ENCODE peak calls at places on chromosomes 4 and X, in six cellular contexts. One of them, this sample, is unnamed.

GRCh38 chr4:150007512-150007911 is 70.7 kb upstream of the DCLK2 start:
- DNase-seq in HL-60: no peak
- DNase-seq in tibial artery: no peak
- DNase-seq in sigmoid colon: no peak
- DNase-seq in fibroblast of the aortic adventitia: no peak
- DNase-seq in hepatocyte: no peak
- DNase-seq in this sample: no peak

GRCh38 chr4:105963461-105964400 is 68.5 kb downstream of the NPNT start:
- DNase-seq in HL-60: no peak
- DNase-seq in tibial artery: no peak
- DNase-seq in sigmoid colon: no peak
- DNase-seq in fibroblast of the aortic adventitia: no peak
- DNase-seq in hepatocyte: peak
- DNase-seq in this sample: no peak

GRCh38 chr4:80138556-80139538 is 58.5 kb upstream of the PRDM8 start:
- DNase-seq in HL-60: peak
- DNase-seq in tibial artery: no peak
- DNase-seq in sigmoid colon: no peak
- DNase-seq in fibroblast of the aortic adventitia: peak
- DNase-seq in hepatocyte: no peak
- DNase-seq in this sample: no peak

GRCh38 chr4:139913995-139914394 is 240.0 kb downstream of the MAML3 start:
- DNase-seq in HL-60: no peak
- DNase-seq in tibial artery: no peak
- DNase-seq in sigmoid colon: no peak
- DNase-seq in fibroblast of the aortic adventitia: peak
- DNase-seq in hepatocyte: no peak
- DNase-seq in this sample: no peak

GRCh38 chrX:46647251-46647650 is 73.7 kb downstream of the CHST7 start:
- DNase-seq in HL-60: no peak
- DNase-seq in tibial artery: no peak
- DNase-seq in sigmoid colon: no peak
- DNase-seq in fibroblast of the aortic adventitia: peak
- DNase-seq in hepatocyte: no peak
- DNase-seq in this sample: no peak

GRCh38 chrX:153517421-153517820 is at the start of gene ATP2B3:
- DNase-seq in HL-60: no peak
- DNase-seq in tibial artery: no peak
- DNase-seq in sigmoid colon: no peak
- DNase-seq in fibroblast of the aortic adventitia: no peak
- DNase-seq in hepatocyte: no peak
- DNase-seq in this sample: no peak

GRCh38 chr4:53618321-53618720 is 27.0 kb upstream of the LNX1 start:
- DNase-seq in HL-60: no peak
- DNase-seq in tibial artery: no peak
- DNase-seq in sigmoid colon: no peak
- DNase-seq in fibroblast of the aortic adventitia: no peak
- DNase-seq in hepatocyte: no peak
- DNase-seq in this sample: no peak

GRCh38 chrX:115525486-115525885 is 35.5 kb upstream of the PLS3 start:
- DNase-seq in HL-60: no peak
- DNase-seq in tibial artery: no peak
- DNase-seq in sigmoid colon: no peak
- DNase-seq in fibroblast of the aortic adventitia: no peak
- DNase-seq in hepatocyte: no peak
- DNase-seq in this sample: no peak

GRCh38 chrX:25020391-25021131 is 4.8 kb upstream of the ARX start:
- DNase-seq in HL-60: no peak
- DNase-seq in tibial artery: no peak
- DNase-seq in sigmoid colon: no peak
- DNase-seq in fibroblast of the aortic adventitia: no peak
- DNase-seq in hepatocyte: peak
- DNase-seq in this sample: peak

GRCh38 chr4:126687655-126688358 is 945.0 kb upstream of the INTU start:
- DNase-seq in HL-60: no peak
- DNase-seq in tibial artery: no peak
- DNase-seq in sigmoid colon: no peak
- DNase-seq in fibroblast of the aortic adventitia: no peak
- DNase-seq in hepatocyte: no peak
- DNase-seq in this sample: no peak

GRCh38 chr4:83216856-83217683 is 67.5 kb downstream of the COQ2 start:
- DNase-seq in HL-60: no peak
- DNase-seq in tibial artery: no peak
- DNase-seq in sigmoid colon: no peak
- DNase-seq in fibroblast of the aortic adventitia: no peak
- DNase-seq in hepatocyte: no peak
- DNase-seq in this sample: peak

GRCh38 chr4:2856266-2856665 is 12.6 kb downstream of the ADD1 start:
- DNase-seq in HL-60: no peak
- DNase-seq in tibial artery: no peak
- DNase-seq in sigmoid colon: no peak
- DNase-seq in fibroblast of the aortic adventitia: no peak
- DNase-seq in hepatocyte: no peak
- DNase-seq in this sample: no peak

GRCh38 chr4:177667687-177668086 is 225.4 kb upstream of the AGA start:
- DNase-seq in HL-60: no peak
- DNase-seq in tibial artery: no peak
- DNase-seq in sigmoid colon: no peak
- DNase-seq in fibroblast of the aortic adventitia: no peak
- DNase-seq in hepatocyte: no peak
- DNase-seq in this sample: no peak
- TF ChIP-seq CTCF in HL-60: no peak
- TF ChIP-seq CTCF in tibial artery: no peak
- TF ChIP-seq CTCF in sigmoid colon: no peak
- TF ChIP-seq CTCF in fibroblast of the aortic adventitia: no peak
- TF ChIP-seq CTCF in hepatocyte: peak
- TF ChIP-seq CTCF in this sample: no peak

DNA sequence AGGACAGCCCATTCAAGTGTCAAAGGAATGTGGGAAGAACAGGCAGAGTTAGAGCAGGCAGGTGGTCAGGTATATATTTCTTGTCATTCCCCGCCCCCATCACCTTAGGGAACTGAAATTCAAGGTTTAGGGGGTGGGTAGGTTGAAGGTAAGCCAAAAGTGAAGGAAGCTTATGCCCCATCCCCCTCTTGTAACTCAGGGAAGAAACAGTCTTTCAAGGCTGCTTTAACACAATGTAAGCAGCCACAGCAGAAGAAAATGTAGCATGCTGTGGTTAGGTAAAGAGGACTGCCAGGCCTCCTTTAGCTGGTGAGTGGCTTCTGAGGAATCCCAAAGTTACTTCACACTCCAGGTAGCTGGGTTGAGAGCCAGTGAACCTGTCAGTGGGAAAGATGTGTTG is 122.3 kb downstream of the RS1 start:
- DNase-seq in HL-60: no peak
- DNase-seq in tibial artery: no peak
- DNase-seq in sigmoid colon: no peak
- DNase-seq in fibroblast of the aortic adventitia: no peak
- DNase-seq in hepatocyte: no peak
- DNase-seq in this sample: no peak
- TF ChIP-seq CTCF in HL-60: no peak
- TF ChIP-seq CTCF in tibial artery: no peak
- TF ChIP-seq CTCF in sigmoid colon: no peak
- TF ChIP-seq CTCF in fibroblast of the aortic adventitia: no peak
- TF ChIP-seq CTCF in hepatocyte: no peak
- TF ChIP-seq CTCF in this sample: no peak

GRCh38 chr4:89755210-89755609 is 81.8 kb downstream of the SNCA start:
- DNase-seq in HL-60: no peak
- DNase-seq in tibial artery: no peak
- DNase-seq in sigmoid colon: no peak
- DNase-seq in fibroblast of the aortic adventitia: peak
- DNase-seq in hepatocyte: no peak
- DNase-seq in this sample: no peak
- TF ChIP-seq CTCF in HL-60: no peak
- TF ChIP-seq CTCF in tibial artery: no peak
- TF ChIP-seq CTCF in sigmoid colon: no peak
- TF ChIP-seq CTCF in fibroblast of the aortic adventitia: peak
- TF ChIP-seq CTCF in hepatocyte: no peak
- TF ChIP-seq CTCF in this sample: no peak

GRCh38 chr4:146550161-146550560 is 28.4 kb upstream of the SLC10A7 start:
- DNase-seq in HL-60: peak
- DNase-seq in tibial artery: no peak
- DNase-seq in sigmoid colon: no peak
- DNase-seq in fibroblast of the aortic adventitia: no peak
- DNase-seq in hepatocyte: no peak
- DNase-seq in this sample: no peak

GRCh38 chr4:146548443-146548842 is 26.7 kb upstream of the SLC10A7 start:
- DNase-seq in HL-60: no peak
- DNase-seq in tibial artery: no peak
- DNase-seq in sigmoid colon: no peak
- DNase-seq in fibroblast of the aortic adventitia: no peak
- DNase-seq in hepatocyte: no peak
- DNase-seq in this sample: no peak

GRCh38 chr4:146545102-146545501 is 23.4 kb upstream of the SLC10A7 start:
- DNase-seq in HL-60: no peak
- DNase-seq in tibial artery: no peak
- DNase-seq in sigmoid colon: no peak
- DNase-seq in fibroblast of the aortic adventitia: peak
- DNase-seq in hepatocyte: peak
- DNase-seq in this sample: no peak
- TF ChIP-seq CTCF in HL-60: no peak
- TF ChIP-seq CTCF in tibial artery: no peak
- TF ChIP-seq CTCF in sigmoid colon: no peak
- TF ChIP-seq CTCF in fibroblast of the aortic adventitia: peak
- TF ChIP-seq CTCF in hepatocyte: peak
- TF ChIP-seq CTCF in this sample: no peak

GRCh38 chr4:168514249-168514852 is 17.5 kb downstream of the PALLD start:
- DNase-seq in HL-60: no peak
- DNase-seq in tibial artery: no peak
- DNase-seq in sigmoid colon: no peak
- DNase-seq in fibroblast of the aortic adventitia: peak
- DNase-seq in hepatocyte: peak
- DNase-seq in this sample: no peak
- TF ChIP-seq CTCF in HL-60: peak
- TF ChIP-seq CTCF in tibial artery: peak
- TF ChIP-seq CTCF in sigmoid colon: peak
- TF ChIP-seq CTCF in fibroblast of the aortic adventitia: peak
- TF ChIP-seq CTCF in hepatocyte: peak
- TF ChIP-seq CTCF in this sample: peak

GRCh38 chrX:99242001-99242400 is 1168.1 kb downstream of the PCDH19 start:
- DNase-seq in HL-60: no peak
- DNase-seq in tibial artery: no peak
- DNase-seq in sigmoid colon: no peak
- DNase-seq in fibroblast of the aortic adventitia: no peak
- DNase-seq in hepatocyte: no peak
- DNase-seq in this sample: no peak
- TF ChIP-seq CTCF in HL-60: no peak
- TF ChIP-seq CTCF in tibial artery: no peak
- TF ChIP-seq CTCF in sigmoid colon: no peak
- TF ChIP-seq CTCF in fibroblast of the aortic adventitia: no peak
- TF ChIP-seq CTCF in hepatocyte: no peak
- TF ChIP-seq CTCF in this sample: no peak

DNA sequence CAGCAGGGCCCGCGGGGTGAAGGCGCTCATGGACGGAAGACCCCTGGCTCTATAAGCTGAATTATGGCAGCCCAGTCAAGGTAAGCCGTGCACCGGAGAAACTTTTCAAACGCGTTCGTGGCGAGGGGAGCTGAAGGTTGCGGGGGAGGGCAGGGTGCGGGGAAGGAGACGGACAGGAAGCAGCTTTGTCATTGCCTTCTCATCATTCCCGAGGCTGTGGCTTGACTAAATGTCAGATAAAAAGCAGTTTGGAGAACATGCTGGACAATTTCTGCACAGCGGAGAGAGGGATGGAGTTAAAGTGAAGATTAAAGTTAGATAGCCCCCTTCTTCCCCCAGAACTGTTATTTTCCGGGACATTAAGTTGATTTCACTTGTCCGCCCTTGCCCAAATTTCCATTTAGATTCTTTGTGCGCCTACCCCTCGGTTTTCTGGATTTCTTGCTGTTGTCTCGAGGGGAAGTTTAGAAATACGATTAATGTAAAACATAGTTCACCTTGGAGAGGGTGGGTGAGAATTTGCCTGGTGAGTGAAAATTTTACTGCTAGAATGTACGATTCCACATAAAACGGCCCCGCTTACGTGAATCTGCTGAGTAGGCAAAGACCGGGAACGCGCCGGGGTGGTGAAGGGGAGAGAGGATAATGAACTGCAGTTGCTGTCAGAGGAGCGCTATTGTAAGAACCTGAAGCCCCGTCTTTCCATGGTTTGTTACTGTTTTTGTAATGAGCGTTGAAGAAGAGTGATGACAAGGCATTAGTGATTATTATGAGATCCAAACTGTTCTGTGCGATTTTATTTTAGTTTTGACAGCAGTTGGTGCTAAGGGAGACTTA is 72.8 kb downstream of the AFF1 start:
- DNase-seq in HL-60: peak
- DNase-seq in tibial artery: peak
- DNase-seq in sigmoid colon: peak
- DNase-seq in fibroblast of the aortic adventitia: peak
- DNase-seq in hepatocyte: peak
- DNase-seq in this sample: no peak
- TF ChIP-seq CTCF in HL-60: no peak
- TF ChIP-seq CTCF in tibial artery: no peak
- TF ChIP-seq CTCF in sigmoid colon: no peak
- TF ChIP-seq CTCF in fibroblast of the aortic adventitia: no peak
- TF ChIP-seq CTCF in hepatocyte: no peak
- TF ChIP-seq CTCF in this sample: no peak

This sample was measured in natural killer cell.